ENCODE peak calls at places on chromosomes 13 and 19, in four cellular contexts. One of them, this sample, is unnamed.

GRCh38 chr19:22882797-22883196 is 50.7 kb downstream of the ZNF723 start:
- DNase-seq in Peyer's patch: no peak
- DNase-seq in body of pancreas: no peak
- DNase-seq in IMR-90: peak
- DNase-seq in this sample: no peak

GRCh38 chr13:46603165-46603603 is 50.2 kb downstream of the LRCH1 start:
- DNase-seq in Peyer's patch: no peak
- DNase-seq in body of pancreas: no peak
- DNase-seq in IMR-90: no peak
- DNase-seq in this sample: no peak

GRCh38 chr13:48828962-48829405 is 146.7 kb upstream of the FNDC3A start:
- DNase-seq in Peyer's patch: no peak
- DNase-seq in body of pancreas: no peak
- DNase-seq in IMR-90: peak
- DNase-seq in this sample: no peak

GRCh38 chr19:48203227-48203793 is 32.8 kb downstream of the ZSWIM9 start:
- DNase-seq in Peyer's patch: no peak
- DNase-seq in body of pancreas: no peak
- DNase-seq in IMR-90: no peak
- DNase-seq in this sample: no peak

GRCh38 chr19:14089662-14090508 is 666 bp downstream of the SAMD1 start:
- DNase-seq in Peyer's patch: peak
- DNase-seq in body of pancreas: peak
- DNase-seq in IMR-90: peak
- DNase-seq in this sample: no peak

GRCh38 chr19:17245535-17245984 is at the start of gene NR2F6:
- DNase-seq in Peyer's patch: no peak
- DNase-seq in body of pancreas: no peak
- DNase-seq in IMR-90: no peak
- DNase-seq in this sample: no peak

GRCh38 chr13:76723551-76724232 is 162.5 kb downstream of the KCTD12 start:
- DNase-seq in Peyer's patch: no peak
- DNase-seq in body of pancreas: no peak
- DNase-seq in IMR-90: peak
- DNase-seq in this sample: no peak

GRCh38 chr19:10876459-10877240 is 5.3 kb downstream of the CARM1 start:
- DNase-seq in Peyer's patch: no peak
- DNase-seq in body of pancreas: peak
- DNase-seq in IMR-90: no peak
- DNase-seq in this sample: no peak

GRCh38 chr19:52992109-52993004 is 21.4 kb upstream of the ERVV-1 start:
- DNase-seq in Peyer's patch: no peak
- DNase-seq in body of pancreas: peak
- DNase-seq in IMR-90: no peak
- DNase-seq in this sample: peak

DNA sequence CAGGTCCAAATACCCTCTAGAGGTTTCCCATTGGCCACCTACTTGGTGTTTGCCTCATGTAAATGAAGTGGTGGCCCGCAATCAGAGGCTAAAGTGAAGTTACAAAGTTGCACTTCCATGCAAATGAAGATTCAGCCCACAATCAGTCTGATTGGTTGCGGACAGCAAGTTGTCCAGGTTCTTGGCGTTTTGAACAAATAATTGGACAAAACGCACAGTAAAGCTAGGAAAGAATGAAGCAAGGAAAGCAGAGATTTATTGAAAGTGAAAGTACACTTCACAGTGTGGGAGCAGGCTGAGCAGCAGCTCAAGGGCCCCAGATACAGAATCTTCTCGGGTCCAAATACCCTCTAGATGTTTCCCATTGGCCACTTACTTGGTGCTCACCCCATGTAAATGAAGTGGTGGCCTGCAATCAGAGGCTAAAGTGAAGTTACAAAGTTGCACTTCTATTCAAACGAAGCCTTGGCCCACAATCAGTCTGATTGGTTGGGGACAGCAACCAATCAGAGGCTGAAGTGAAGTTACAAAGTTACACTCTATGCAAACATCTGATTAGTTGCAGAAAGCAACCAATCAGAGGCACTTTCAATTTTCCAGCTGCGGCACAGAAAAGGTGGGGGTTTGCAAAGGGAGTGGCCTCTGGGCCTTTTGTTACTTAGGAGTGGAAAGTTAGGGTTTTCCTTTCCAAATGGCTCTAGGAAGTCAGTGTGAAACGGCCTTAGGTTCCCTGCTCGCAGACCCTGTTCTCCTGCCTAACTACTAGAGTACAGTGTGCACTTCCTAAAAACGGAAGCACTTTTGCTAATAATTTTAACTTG is 4.7 kb upstream of the TM9SF2 start:
- DNase-seq in Peyer's patch: peak
- DNase-seq in body of pancreas: peak
- DNase-seq in IMR-90: peak
- DNase-seq in this sample: peak
- TF ChIP-seq POLR2A in Peyer's patch: peak
- TF ChIP-seq POLR2A in body of pancreas: no peak
- TF ChIP-seq POLR2A in IMR-90: no peak
- TF ChIP-seq POLR2A in this sample: no peak

DNA sequence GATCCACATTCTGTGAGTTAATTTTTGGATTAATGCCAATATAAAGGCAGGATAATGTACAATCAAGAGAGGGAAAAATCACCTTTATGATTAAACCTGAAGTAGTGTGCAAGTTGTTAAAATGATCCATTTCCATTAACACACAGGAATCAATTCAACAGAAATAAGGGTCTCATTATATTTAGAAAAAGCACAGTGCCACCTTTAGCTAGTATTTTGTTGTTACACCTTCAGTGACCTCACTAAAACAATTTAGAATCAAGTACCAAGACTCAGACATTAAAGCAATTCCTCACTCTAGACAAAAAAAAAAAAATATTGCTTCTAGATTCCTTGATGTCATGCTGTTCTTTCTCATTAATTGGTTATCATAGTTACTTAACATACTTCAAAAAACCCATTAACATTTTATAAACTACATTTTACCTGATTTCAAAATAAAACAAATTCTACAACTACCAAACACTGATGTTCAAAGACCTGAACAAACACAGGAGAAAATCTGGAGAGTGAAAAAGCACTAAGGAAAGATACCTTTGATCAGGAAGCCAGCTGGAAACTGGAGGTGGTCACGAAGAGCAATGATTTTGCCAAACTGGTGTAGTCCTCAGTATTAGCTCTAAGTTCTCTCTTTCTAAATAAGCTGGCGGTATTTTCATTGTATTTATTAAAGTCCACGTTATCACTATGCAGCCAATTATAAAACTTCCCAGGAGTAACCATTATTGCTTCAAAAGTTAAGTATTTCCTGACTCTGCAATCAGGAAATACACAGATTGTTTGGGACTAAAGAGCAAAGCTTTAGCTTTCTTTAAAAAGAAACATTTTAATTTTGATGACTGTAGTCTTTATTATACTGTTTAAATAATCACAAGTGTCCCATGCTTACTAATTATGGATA is 115.3 kb downstream of the TBC1D4 start:
- DNase-seq in Peyer's patch: no peak
- DNase-seq in body of pancreas: no peak
- DNase-seq in IMR-90: no peak
- DNase-seq in this sample: no peak
- TF ChIP-seq CTCF in Peyer's patch: no peak
- TF ChIP-seq CTCF in body of pancreas: peak
- TF ChIP-seq CTCF in IMR-90: no peak
- TF ChIP-seq CTCF in this sample: no peak

GRCh38 chr13:29527916-29528315 is 67.6 kb downstream of the SLC7A1 start:
- DNase-seq in Peyer's patch: no peak
- DNase-seq in body of pancreas: no peak
- DNase-seq in IMR-90: no peak
- DNase-seq in this sample: no peak
- TF ChIP-seq POLR2A in Peyer's patch: no peak
- TF ChIP-seq POLR2A in body of pancreas: no peak
- TF ChIP-seq POLR2A in IMR-90: no peak
- TF ChIP-seq POLR2A in this sample: no peak

GRCh38 chr19:1294688-1295087 is 9.0 kb downstream of the EFNA2 start:
- DNase-seq in Peyer's patch: no peak
- DNase-seq in body of pancreas: no peak
- DNase-seq in IMR-90: no peak
- DNase-seq in this sample: no peak

GRCh38 chr19:1295169-1296012 is 9.7 kb downstream of the EFNA2 start:
- DNase-seq in Peyer's patch: no peak
- DNase-seq in body of pancreas: no peak
- DNase-seq in IMR-90: no peak
- DNase-seq in this sample: no peak

GRCh38 chr19:1296575-1297271 is 11.1 kb downstream of the EFNA2 start:
- DNase-seq in Peyer's patch: no peak
- DNase-seq in body of pancreas: no peak
- DNase-seq in IMR-90: no peak
- DNase-seq in this sample: no peak

GRCh38 chr19:1293782-1294621 is 8.3 kb downstream of the EFNA2 start:
- DNase-seq in Peyer's patch: no peak
- DNase-seq in body of pancreas: no peak
- DNase-seq in IMR-90: no peak
- DNase-seq in this sample: no peak

GRCh38 chr19:1296078-1296477 is 10.4 kb downstream of the EFNA2 start:
- DNase-seq in Peyer's patch: no peak
- DNase-seq in body of pancreas: no peak
- DNase-seq in IMR-90: no peak
- DNase-seq in this sample: no peak
- TF ChIP-seq CTCF in Peyer's patch: no peak
- TF ChIP-seq CTCF in body of pancreas: no peak
- TF ChIP-seq CTCF in IMR-90: no peak
- TF ChIP-seq CTCF in this sample: no peak

GRCh38 chr13:61110804-61111203 is 304.8 kb downstream of the PCDH20 start:
- DNase-seq in Peyer's patch: no peak
- DNase-seq in body of pancreas: no peak
- DNase-seq in IMR-90: no peak
- DNase-seq in this sample: no peak
- TF ChIP-seq POLR2A in Peyer's patch: no peak
- TF ChIP-seq POLR2A in body of pancreas: no peak
- TF ChIP-seq POLR2A in IMR-90: no peak
- TF ChIP-seq POLR2A in this sample: no peak

GRCh38 chr13:26872444-26873173 is 112.0 kb upstream of the GPR12 start:
- DNase-seq in Peyer's patch: peak
- DNase-seq in body of pancreas: peak
- DNase-seq in IMR-90: peak
- DNase-seq in this sample: peak
- TF ChIP-seq CTCF in Peyer's patch: peak
- TF ChIP-seq CTCF in body of pancreas: peak
- TF ChIP-seq CTCF in IMR-90: peak
- TF ChIP-seq CTCF in this sample: no peak

GRCh38 chr13:79647518-79647917 is 166.6 kb downstream of the NDFIP2 start:
- DNase-seq in Peyer's patch: no peak
- DNase-seq in body of pancreas: no peak
- DNase-seq in IMR-90: no peak
- DNase-seq in this sample: peak

GRCh38 chr13:79642596-79642995 is 161.6 kb downstream of the NDFIP2 start:
- DNase-seq in Peyer's patch: no peak
- DNase-seq in body of pancreas: no peak
- DNase-seq in IMR-90: no peak
- DNase-seq in this sample: no peak

GRCh38 chr13:79646880-79647279 is 165.9 kb downstream of the NDFIP2 start:
- DNase-seq in Peyer's patch: no peak
- DNase-seq in body of pancreas: no peak
- DNase-seq in IMR-90: no peak
- DNase-seq in this sample: no peak

GRCh38 chr13:79645569-79645968 is 164.6 kb downstream of the NDFIP2 start:
- DNase-seq in Peyer's patch: no peak
- DNase-seq in body of pancreas: no peak
- DNase-seq in IMR-90: no peak
- DNase-seq in this sample: no peak

GRCh38 chr13:79648191-79648590 is 167.2 kb downstream of the NDFIP2 start:
- DNase-seq in Peyer's patch: no peak
- DNase-seq in body of pancreas: no peak
- DNase-seq in IMR-90: no peak
- DNase-seq in this sample: no peak
- TF ChIP-seq POLR2A in Peyer's patch: no peak
- TF ChIP-seq POLR2A in body of pancreas: no peak
- TF ChIP-seq POLR2A in IMR-90: no peak
- TF ChIP-seq POLR2A in this sample: no peak

This sample was measured in prostate gland.